ENCODE peak calls at places on chromosomes 11 and 22, in four cellular contexts. One of them, this sample, is unnamed.

GRCh38 chr22:22614065-22614464 is 30.3 kb upstream of the GGTLC2 start:
- DNase-seq in AG10803: no peak
- DNase-seq in endodermal cell: peak
- DNase-seq in foreskin fibroblast: no peak
- DNase-seq in this sample: no peak

GRCh38 chr22:27107824-27108223 is 450.4 kb downstream of the MIAT start:
- DNase-seq in AG10803: peak
- DNase-seq in endodermal cell: peak
- DNase-seq in foreskin fibroblast: peak
- DNase-seq in this sample: peak

GRCh38 chr11:103849366-103849765 is 187.1 kb upstream of the DDI1 start:
- DNase-seq in AG10803: peak
- DNase-seq in endodermal cell: no peak
- DNase-seq in foreskin fibroblast: no peak
- DNase-seq in this sample: no peak

GRCh38 chr11:72225411-72225951 is 914 bp downstream of the INPPL1 start:
- DNase-seq in AG10803: no peak
- DNase-seq in endodermal cell: peak
- DNase-seq in foreskin fibroblast: peak
- DNase-seq in this sample: no peak

GRCh38 chr22:37544955-37545702 is 15.2 kb upstream of the CDC42EP1 start:
- DNase-seq in AG10803: peak
- DNase-seq in endodermal cell: peak
- DNase-seq in foreskin fibroblast: peak
- DNase-seq in this sample: no peak

GRCh38 chr11:117430293-117430955 is 102.8 kb downstream of the CEP164 start:
- DNase-seq in AG10803: no peak
- DNase-seq in endodermal cell: peak
- DNase-seq in foreskin fibroblast: no peak
- DNase-seq in this sample: no peak

GRCh38 chr22:32020117-32020516 is 22.9 kb upstream of the SLC5A1 start:
- DNase-seq in AG10803: peak
- DNase-seq in endodermal cell: no peak
- DNase-seq in foreskin fibroblast: peak
- DNase-seq in this sample: peak

GRCh38 chr11:128334311-128335044 is 252.9 kb downstream of the ETS1 start:
- DNase-seq in AG10803: no peak
- DNase-seq in endodermal cell: no peak
- DNase-seq in foreskin fibroblast: no peak
- DNase-seq in this sample: no peak

GRCh38 chr11:64306876-64307622 is 1.7 kb downstream of the ESRRA start:
- DNase-seq in AG10803: peak
- DNase-seq in endodermal cell: peak
- DNase-seq in foreskin fibroblast: peak
- DNase-seq in this sample: no peak

GRCh38 chr11:106331163-106331562 is 253.7 kb downstream of the AASDHPPT start:
- DNase-seq in AG10803: peak
- DNase-seq in endodermal cell: no peak
- DNase-seq in foreskin fibroblast: peak
- DNase-seq in this sample: no peak

GRCh38 chr11:46278387-46279173 is 1.1 kb downstream of the CREB3L1 start:
- DNase-seq in AG10803: peak
- DNase-seq in endodermal cell: peak
- DNase-seq in foreskin fibroblast: peak
- DNase-seq in this sample: no peak

GRCh38 chr11:46277623-46278386 is at the start of gene CREB3L1:
- DNase-seq in AG10803: peak
- DNase-seq in endodermal cell: peak
- DNase-seq in foreskin fibroblast: no peak
- DNase-seq in this sample: no peak

GRCh38 chr11:46285173-46285572 is 7.7 kb downstream of the CREB3L1 start:
- DNase-seq in AG10803: no peak
- DNase-seq in endodermal cell: no peak
- DNase-seq in foreskin fibroblast: peak
- DNase-seq in this sample: no peak

GRCh38 chr11:46279393-46280099 is 2.1 kb downstream of the CREB3L1 start:
- DNase-seq in AG10803: peak
- DNase-seq in endodermal cell: no peak
- DNase-seq in foreskin fibroblast: peak
- DNase-seq in this sample: no peak

DNA sequence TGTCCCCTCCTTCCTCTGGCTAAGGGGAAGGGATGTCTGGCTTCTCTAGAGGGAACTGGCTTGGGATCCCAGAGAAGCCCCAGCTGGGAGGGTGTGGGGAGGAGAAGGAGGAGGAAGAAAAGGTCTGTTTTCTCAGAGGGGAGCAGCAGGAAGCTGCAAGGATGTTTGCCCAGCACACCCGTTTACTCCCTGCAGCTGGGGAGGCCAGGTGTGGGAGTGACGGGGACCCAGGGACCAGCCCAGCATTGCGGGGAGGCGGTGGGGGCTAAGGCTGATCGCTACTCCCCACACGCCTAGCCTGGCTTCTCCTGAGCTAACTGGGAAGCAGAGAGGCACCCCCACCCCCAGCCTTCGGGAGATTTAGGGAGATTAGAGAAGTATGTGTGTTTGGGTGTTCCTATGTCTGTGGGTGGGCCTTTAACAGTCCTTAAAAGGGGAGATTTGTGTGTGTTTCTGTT is 3.9 kb downstream of the CREB3L1 start:
- DNase-seq in AG10803: no peak
- DNase-seq in endodermal cell: peak
- DNase-seq in foreskin fibroblast: peak
- DNase-seq in this sample: no peak
- H3K4me3 ChIP-seq in AG10803: peak
- H3K4me3 ChIP-seq in endodermal cell: peak
- H3K4me3 ChIP-seq in foreskin fibroblast: peak
- H3K4me3 ChIP-seq in this sample: peak

DNA sequence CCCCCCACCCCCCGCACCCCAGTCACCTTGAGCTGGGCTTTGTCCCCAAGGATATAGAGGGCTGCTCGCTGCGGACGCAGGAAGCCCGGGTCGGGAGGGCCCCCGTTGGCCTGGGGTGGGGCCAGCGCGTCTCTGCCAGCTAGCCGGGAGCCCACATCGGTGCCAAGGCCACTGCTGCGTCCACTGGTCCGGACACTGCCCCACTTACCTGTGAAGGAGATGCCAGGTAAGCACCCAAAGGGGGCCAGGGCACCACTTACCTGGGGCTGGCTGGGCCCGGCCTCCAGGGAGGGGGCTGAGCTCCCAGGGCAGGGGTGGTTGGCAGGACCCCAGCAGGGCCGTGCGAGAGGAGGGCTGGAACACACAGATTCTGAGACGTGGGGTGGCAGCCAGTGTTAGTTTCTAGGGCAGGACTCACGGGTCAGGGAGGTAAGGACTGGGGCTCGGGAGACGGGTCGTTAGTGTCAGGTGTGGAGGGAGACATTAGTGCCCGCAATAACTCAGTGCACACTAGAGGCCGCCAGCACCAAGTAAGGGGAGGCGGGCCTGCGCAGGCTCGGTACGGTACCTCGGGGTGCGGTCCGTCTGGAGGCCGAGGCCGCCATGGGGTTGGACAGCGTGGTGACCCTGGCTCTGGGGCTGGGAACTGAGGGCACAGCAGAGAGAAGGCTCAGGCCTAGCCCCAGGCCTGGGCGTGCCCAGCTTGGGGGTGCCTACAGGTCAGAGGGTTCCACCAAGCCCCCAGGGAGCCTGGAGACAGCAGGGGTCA is 18.2 kb downstream of the SBF1 start:
- DNase-seq in AG10803: no peak
- DNase-seq in endodermal cell: peak
- DNase-seq in foreskin fibroblast: no peak
- DNase-seq in this sample: no peak
- TF ChIP-seq CTCF in AG10803: peak
- TF ChIP-seq CTCF in endodermal cell: peak
- TF ChIP-seq CTCF in foreskin fibroblast: peak
- TF ChIP-seq CTCF in this sample: no peak

DNA sequence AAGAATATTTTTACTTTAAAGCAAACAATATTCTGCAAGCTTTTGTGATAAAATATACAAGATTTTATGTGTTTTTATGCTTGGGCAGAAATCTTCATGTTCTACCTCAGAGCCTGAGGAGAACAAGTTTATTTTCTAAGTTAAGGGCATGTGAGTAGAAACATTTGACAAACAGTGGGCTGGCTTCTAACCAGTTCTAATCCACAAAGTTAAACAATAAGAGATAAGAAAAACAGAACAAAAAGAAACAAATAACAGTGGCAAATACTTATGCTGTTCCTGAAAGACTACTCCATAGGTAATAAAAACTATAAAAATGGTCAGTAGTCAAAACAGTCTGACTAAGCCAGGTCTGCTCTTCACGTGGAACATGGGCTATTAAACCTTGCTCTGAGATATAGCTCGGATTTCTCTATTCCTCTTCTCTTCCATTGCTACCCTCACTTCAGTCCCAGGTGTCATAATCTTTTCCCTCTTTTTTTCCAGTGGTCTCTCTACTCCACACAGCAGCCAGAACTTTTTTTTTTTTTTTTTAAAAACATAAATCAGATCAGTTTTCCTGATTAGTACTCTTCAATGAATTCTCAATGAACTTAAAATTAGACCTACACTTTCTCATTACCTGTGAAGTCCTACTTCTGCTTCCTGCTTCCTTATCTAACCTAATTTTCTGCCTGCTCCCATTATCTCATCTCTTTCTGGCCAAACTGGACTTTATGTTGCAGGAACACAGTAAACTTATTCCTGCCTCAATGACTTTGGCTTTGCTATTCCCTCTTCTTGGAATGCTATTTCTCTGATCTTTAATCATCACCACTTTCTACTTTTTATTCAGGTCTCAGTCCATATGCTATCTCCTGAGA is 671.1 kb upstream of the CCDC90B start:
- DNase-seq in AG10803: no peak
- DNase-seq in endodermal cell: no peak
- DNase-seq in foreskin fibroblast: no peak
- DNase-seq in this sample: no peak
- H3K4me3 ChIP-seq in AG10803: no peak
- H3K4me3 ChIP-seq in endodermal cell: peak
- H3K4me3 ChIP-seq in foreskin fibroblast: no peak
- H3K4me3 ChIP-seq in this sample: no peak

GRCh38 chr11:9028591-9028990 is 24.8 kb upstream of the NRIP3 start:
- DNase-seq in AG10803: no peak
- DNase-seq in endodermal cell: no peak
- DNase-seq in foreskin fibroblast: no peak
- DNase-seq in this sample: no peak

GRCh38 chr11:9029477-9029876 is 25.7 kb upstream of the NRIP3 start:
- DNase-seq in AG10803: no peak
- DNase-seq in endodermal cell: no peak
- DNase-seq in foreskin fibroblast: peak
- DNase-seq in this sample: no peak

GRCh38 chr11:9030601-9031000 is 26.8 kb upstream of the NRIP3 start:
- DNase-seq in AG10803: no peak
- DNase-seq in endodermal cell: no peak
- DNase-seq in foreskin fibroblast: no peak
- DNase-seq in this sample: no peak

GRCh38 chr11:9020881-9021280 is 17.1 kb upstream of the NRIP3 start:
- DNase-seq in AG10803: no peak
- DNase-seq in endodermal cell: no peak
- DNase-seq in foreskin fibroblast: no peak
- DNase-seq in this sample: no peak

GRCh38 chr11:9025101-9025850 is 21.5 kb upstream of the NRIP3 start:
- DNase-seq in AG10803: peak
- DNase-seq in endodermal cell: no peak
- DNase-seq in foreskin fibroblast: no peak
- DNase-seq in this sample: no peak
- TF ChIP-seq CTCF in AG10803: no peak
- TF ChIP-seq CTCF in endodermal cell: no peak
- TF ChIP-seq CTCF in foreskin fibroblast: no peak
- TF ChIP-seq CTCF in this sample: no peak

DNA sequence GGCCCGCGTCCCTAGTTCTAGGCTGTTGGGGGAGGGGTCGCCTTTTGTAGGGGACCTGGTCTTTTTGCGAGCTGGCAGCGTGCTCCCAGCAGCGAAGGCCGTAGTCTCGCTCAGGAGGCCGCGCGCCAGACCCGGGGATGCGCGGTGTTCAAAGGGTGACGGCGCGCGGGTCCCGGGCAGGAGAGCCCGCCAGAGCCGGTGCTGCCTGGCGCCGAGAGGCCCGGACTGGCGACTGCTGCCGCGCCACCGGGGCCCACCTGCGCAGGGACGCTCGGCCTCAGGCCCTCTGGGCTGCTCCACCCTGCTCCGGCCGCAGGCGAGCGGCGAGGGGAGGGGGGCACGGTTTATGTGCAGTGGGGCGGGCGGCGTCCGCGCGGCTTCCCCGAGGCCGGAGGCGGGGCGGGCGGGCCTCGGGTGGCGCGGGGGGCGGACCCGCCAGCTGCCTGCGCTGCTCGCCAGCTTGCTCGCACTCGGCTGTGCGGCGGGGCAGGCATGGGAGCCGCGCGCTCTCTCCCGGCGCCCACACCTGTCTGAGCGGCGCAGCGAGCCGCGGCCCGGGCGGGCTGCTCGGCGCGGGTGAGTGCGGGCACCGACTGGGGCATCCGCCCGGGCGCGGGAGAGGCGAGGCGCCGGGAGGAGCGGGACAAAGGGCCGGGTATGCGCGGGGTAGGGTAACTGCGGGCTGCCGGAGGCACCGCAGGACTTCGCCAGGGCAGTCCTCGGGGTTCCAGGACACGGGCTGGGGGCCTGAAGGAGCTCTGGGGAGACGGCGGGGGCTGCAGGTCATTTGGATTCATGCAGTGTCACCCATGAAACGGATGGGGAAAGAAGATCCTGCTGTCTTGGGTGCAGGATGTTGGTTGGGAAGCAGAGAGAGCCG is at the start of gene PRSS23:
- DNase-seq in AG10803: peak
- DNase-seq in endodermal cell: peak
- DNase-seq in foreskin fibroblast: peak
- DNase-seq in this sample: no peak
- H3K4me3 ChIP-seq in AG10803: peak
- H3K4me3 ChIP-seq in endodermal cell: peak
- H3K4me3 ChIP-seq in foreskin fibroblast: peak
- H3K4me3 ChIP-seq in this sample: peak

This sample was measured in AG09309.